ENCODE peak calls at places on chromosomes 13 and 19, in four cellular contexts. S is H1, K is K562, Y is HepG2. I is an unnamed sample.

GRCh38 chr13:60134376-60134775 is 29.4 kb downstream of the DIAPH3 start:
- DNase-seq in K (no peak), S (no peak), Y (no peak), I (peak; percentile 3)

GRCh38 chr13:43730642-43731041 is 56.1 kb downstream of the ENOX1 start:
- DNase-seq in K (no peak), S (no peak), Y (no peak), I (no peak)

GRCh38 chr13:40682449-40683240 is 16.2 kb upstream of the FOXO1 start:
- DNase-seq in Y (no peak), K (no peak), S (no peak), I (peak; percentile 7)

GRCh38 chr13:44311011-44311481 is 62.6 kb upstream of the SERP2 start:
- DNase-seq in S (no peak), K (no peak), Y (no peak), I (peak; percentile 68)

GRCh38 chr19:18415177-18415867 is 3.9 kb upstream of the SSBP4 start:
- DNase-seq in K (peak; percentile 93), S (no peak), Y (no peak), I (no peak)

GRCh38 chr13:90746230-90746629 is 601.3 kb upstream of the MIR17HG start:
- DNase-seq in K (no peak), S (no peak), Y (no peak), I (no peak)

GRCh38 chr13:41409611-41410010 is 47.7 kb upstream of the RGCC start:
- DNase-seq in S (no peak), K (no peak), Y (no peak), I (no peak)

GRCh38 chr19:12346896-12347295 is 13.5 kb upstream of the ZNF563 start:
- DNase-seq in Y (peak; percentile 58), S (no peak), K (no peak), I (peak; percentile 4)

GRCh38 chr19:3024509-3024869 is 4.6 kb downstream of the TLE2 start:
- DNase-seq in Y (no peak), S (no peak), K (no peak), I (no peak)

GRCh38 chr13:43368003-43368402 is 344.6 kb downstream of the DNAJC15 start:
- DNase-seq in S (no peak), Y (no peak), K (no peak), I (no peak)

GRCh38 chr19:46976845-46977320 is 42.8 kb upstream of the NPAS1 start:
- DNase-seq in K (peak; percentile 81), Y (no peak), S (no peak), I (no peak)

GRCh38 chr13:27309401-27309958 is 38.9 kb downstream of the RASL11A start:
- DNase-seq in K (no peak), S (no peak), Y (no peak), I (no peak)

GRCh38 chr13:114148521-114148855 is 16.1 kb upstream of the RASA3 start:
- DNase-seq in K (no peak), Y (no peak), S (no peak), I (no peak)

GRCh38 chr13:71751074-71751473 is 115.9 kb downstream of the DACH1 start:
- DNase-seq in S (no peak), K (no peak), Y (no peak), I (no peak)

GRCh38 chr13:100298691-100299090 is 209.8 kb downstream of the PCCA start:
- DNase-seq in Y (no peak), S (no peak), K (no peak), I (no peak)

GRCh38 chr13:48231080-48231479 is 1.9 kb upstream of the ITM2B start:
- DNase-seq in K (no peak), Y (no peak), S (no peak), I (no peak)

GRCh38 chr13:29702912-29703351 is 107.4 kb upstream of the SLC7A1 start:
- DNase-seq in K (peak; percentile 1), Y (no peak), S (no peak), I (no peak)

GRCh38 chr19:20233105-20233504 is 66.1 kb downstream of the ZNF486 start:
- DNase-seq in S (no peak), K (peak; percentile 44), Y (no peak), I (no peak)

GRCh38 chr13:76522083-76522755 is 364.0 kb downstream of the KCTD12 start:
- DNase-seq in Y (no peak), K (peak; percentile 0), S (no peak), I (no peak)

GRCh38 chr19:4365341-4365740 is 22.0 kb downstream of the MPND start:
- DNase-seq in Y (no peak), K (no peak), S (peak; percentile 53), I (no peak)

GRCh38 chr19:4061178-4061682 is 5.5 kb downstream of the ZBTB7A start:
- DNase-seq in Y (peak; percentile 65), K (no peak), S (no peak), I (no peak)

GRCh38 chr19:10919352-10920287 is 8.8 kb downstream of the YIPF2 start:
- DNase-seq in K (no peak), Y (no peak), S (no peak), I (no peak)

GRCh38 chr19:42028304-42029216 is 34.5 kb upstream of the ATP1A3 start:
- DNase-seq in Y (no peak), K (peak; percentile 70), S (peak; percentile 98), I (no peak)

GRCh38 chr19:13016628-13017305 is 21.5 kb downstream of the NFIX start:
- DNase-seq in Y (no peak), S (no peak), K (peak; percentile 59), I (no peak)

GRCh38 chr13:40665754-40666057 is 735 bp downstream of the FOXO1 start:
- DNase-seq in Y (no peak), S (no peak), K (no peak), I (peak; percentile 13)

GRCh38 chr13:99162962-99163361 is 37.7 kb upstream of the UBAC2 start:
- DNase-seq in K (no peak), S (no peak), Y (no peak), I (no peak)

GRCh38 chr13:54640719-54641118 is 1612.1 kb downstream of the OLFM4 start:
- DNase-seq in K (no peak), S (no peak), Y (no peak), I (no peak)

GRCh38 chr13:54647275-54647674 is 1618.7 kb downstream of the OLFM4 start:
- DNase-seq in S (no peak), Y (no peak), K (no peak), I (no peak)

DNA sequence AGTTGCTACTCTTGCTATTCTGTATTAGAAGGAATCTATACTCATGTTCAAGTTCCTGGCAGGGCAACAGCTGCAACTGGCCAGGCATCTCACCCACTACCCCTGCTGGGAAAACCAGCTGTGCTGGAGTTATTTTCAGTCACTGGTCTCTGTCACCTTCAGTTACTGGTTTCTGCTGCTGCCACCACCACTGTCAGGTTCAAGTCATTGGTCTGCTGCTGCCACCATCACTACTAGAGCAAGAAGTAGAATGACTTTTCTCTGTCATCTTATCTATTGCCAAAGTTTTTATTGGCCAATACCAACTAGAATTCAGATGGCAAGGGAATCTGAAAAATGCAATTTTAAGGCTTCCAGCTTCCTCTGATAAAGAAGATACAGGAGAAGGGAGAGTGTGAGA is 1615.2 kb downstream of the OLFM4 start:
- DNase-seq in Y (no peak), S (no peak), K (no peak), I (no peak)
- TF ChIP-seq PHF8 in Y (no peak), S (no peak), K (no peak), I (no peak)

DNA sequence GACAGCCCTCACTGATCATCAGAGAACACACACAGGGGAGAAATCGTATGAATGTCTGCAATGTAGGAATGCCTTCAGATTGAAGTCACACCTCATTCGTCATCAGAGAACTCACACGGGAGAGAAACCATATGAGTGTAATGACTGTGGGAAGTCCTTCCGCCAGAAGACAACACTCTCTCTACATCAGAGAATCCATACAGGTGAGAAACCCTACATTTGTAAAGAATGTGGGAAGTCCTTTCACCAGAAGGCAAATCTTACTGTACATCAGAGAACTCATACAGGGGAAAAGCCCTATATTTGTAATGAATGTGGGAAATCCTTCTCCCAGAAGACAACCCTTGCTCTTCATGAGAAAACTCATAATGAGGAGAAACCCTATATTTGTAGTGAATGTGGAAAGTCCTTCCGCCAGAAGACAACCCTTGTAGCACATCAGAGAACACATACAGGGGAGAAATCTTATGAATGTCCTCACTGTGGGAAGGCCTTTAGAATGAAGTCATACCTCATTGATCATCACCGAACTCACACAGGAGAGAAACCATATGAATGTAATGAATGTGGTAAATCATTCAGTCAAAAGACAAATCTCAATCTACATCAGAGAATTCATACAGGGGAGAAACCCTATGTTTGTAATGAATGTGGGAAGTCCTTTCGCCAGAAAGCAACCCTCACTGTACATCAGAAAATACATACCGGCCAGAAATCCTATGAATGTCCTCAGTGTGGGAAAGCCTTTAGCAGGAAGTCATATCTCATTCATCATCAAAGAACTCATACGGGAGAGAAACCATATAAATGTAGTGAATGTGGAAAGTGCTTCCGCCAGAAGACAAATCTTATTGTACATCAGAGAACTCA is 32.5 kb downstream of the ZNF567 start:
- DNase-seq in Y (no peak), K (no peak), S (no peak), I (peak; percentile 59)
- TF ChIP-seq USF2 in Y (no peak), K (no peak), S (no peak), I (no peak)

GRCh38 chr13:72886272-72887062 is 104.5 kb downstream of the PIBF1 start:
- DNase-seq in Y (no peak), S (no peak), K (no peak), I (no peak)
- TF ChIP-seq HDAC2 in Y (no peak), S (no peak), K (no peak), I (no peak)

GRCh38 chr19:45515081-45515624 is 7.9 kb downstream of the VASP start:
- DNase-seq in Y (peak; percentile 54), S (no peak), K (peak; percentile 84), I (no peak)
- TF ChIP-seq PHF8 in Y (no peak), S (no peak), K (no peak), I (no peak)

DNA sequence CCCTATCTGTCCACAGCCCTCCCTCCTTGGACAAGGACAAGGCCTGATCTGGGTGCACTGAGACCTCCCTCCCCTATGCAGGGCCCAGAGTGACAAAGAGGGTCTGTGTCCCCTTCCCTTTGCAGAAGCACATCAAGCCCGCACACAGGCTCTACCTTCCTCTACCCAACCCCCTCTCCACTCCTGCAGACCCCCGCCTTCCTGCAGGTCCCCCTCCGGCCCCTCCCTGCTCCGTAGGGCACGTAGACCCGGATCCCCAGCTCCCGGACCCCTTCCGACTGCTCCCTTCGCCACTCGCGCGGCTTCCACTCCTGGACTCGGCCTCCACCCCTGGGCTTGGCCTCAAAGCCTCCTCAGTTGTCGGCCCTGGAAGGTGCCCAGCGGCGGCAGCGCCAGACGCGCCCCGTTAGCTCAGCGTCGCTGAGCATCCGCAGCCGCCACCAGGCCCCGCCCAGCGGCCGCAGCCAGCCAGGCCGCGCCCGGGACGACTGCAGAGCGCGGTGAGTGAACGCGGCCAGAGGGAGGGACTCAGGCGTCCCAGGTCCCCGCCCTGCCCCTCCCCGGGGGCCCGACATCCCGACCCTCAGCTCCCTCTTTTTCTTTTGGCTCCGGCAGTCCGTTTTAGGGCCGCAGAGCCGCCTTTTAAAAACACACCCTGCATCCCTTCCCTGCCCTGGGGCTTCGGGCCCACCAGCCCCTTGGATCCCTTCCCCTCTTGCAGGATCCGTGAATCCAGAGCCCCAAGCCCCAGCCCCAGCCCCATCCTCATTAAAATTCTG is 1.6 kb upstream of the MYADM start:
- DNase-seq in Y (peak; percentile 68), K (peak; percentile 41), S (peak; percentile 83), I (peak; percentile 78)
- TF ChIP-seq USF2 in Y (no peak), K (no peak), S (no peak), I (no peak)